ENCODE peak calls at places on chromosome 11, in four cellular contexts. K is CD4-positive, CD25-positive, alpha-beta regulatory T cell; Q is mesendoderm; G is substantia nigra. W is an unnamed sample.

GRCh38 chr11:60777106-60777505 is 8.0 kb upstream of the MS4A10 start:
- DNase-seq in K (no peak), Q (no peak), G (no peak), W (no peak)

GRCh38 chr11:12240669-12241068 is 130.3 kb downstream of the MICAL2 start:
- DNase-seq in K (no peak), Q (no peak), G (no peak), W (no peak)

GRCh38 chr11:109590782-109591181 is 168.8 kb downstream of the C11orf87 start:
- DNase-seq in K (no peak), Q (no peak), G (no peak), W (no peak)

GRCh38 chr11:8698379-8698851 is 15.8 kb downstream of the RPL27A start:
- DNase-seq in K (no peak), Q (peak), G (no peak), W (no peak)

GRCh38 chr11:1150769-1151365 is 6.9 kb upstream of the MUC5AC start:
- DNase-seq in K (no peak), Q (no peak), G (no peak), W (no peak)

GRCh38 chr11:78350101-78350645 is 67.4 kb downstream of the GAB2 start:
- DNase-seq in K (no peak), Q (peak), G (no peak), W (no peak)

GRCh38 chr11:27171391-27171790 is 130.8 kb downstream of the BBOX1 start:
- DNase-seq in K (no peak), Q (peak), G (no peak), W (no peak)

GRCh38 chr11:28836285-28837081 is 728.3 kb downstream of the METTL15 start:
- DNase-seq in K (no peak), Q (peak), G (no peak), W (no peak)

GRCh38 chr11:88886796-88887195 is 179.0 kb downstream of the GRM5 start:
- DNase-seq in K (peak), Q (peak), G (no peak), W (no peak)

GRCh38 chr11:47918882-47919495 is 61.4 kb upstream of the PTPRJ start:
- DNase-seq in K (no peak), Q (peak), G (no peak), W (no peak)

GRCh38 chr11:129932385-129933067 is 37.1 kb upstream of the NFRKB start:
- DNase-seq in K (no peak), Q (no peak), G (no peak), W (no peak)

GRCh38 chr11:17343907-17344306 is 7.7 kb upstream of the NCR3LG1 start:
- DNase-seq in K (no peak), Q (peak), G (no peak), W (no peak)

GRCh38 chr11:74699615-74700396 is 31.4 kb downstream of the CHRDL2 start:
- DNase-seq in K (no peak), Q (no peak), G (no peak), W (no peak)

GRCh38 chr11:70146309-70146708 is 56.8 kb upstream of the FADD start:
- DNase-seq in K (no peak), Q (no peak), G (no peak), W (no peak)

GRCh38 chr11:34426766-34427170 is 12.0 kb upstream of the CAT start:
- DNase-seq in K (no peak), Q (no peak), G (no peak), W (no peak)

GRCh38 chr11:69049490-69049867 is 747 bp downstream of the TPCN2 start:
- DNase-seq in K (peak), Q (no peak), G (no peak), W (no peak)

GRCh38 chr11:128694618-128695481 is 978 bp downstream of the FLI1 start:
- DNase-seq in K (no peak), Q (peak), G (no peak), W (no peak)

DNA sequence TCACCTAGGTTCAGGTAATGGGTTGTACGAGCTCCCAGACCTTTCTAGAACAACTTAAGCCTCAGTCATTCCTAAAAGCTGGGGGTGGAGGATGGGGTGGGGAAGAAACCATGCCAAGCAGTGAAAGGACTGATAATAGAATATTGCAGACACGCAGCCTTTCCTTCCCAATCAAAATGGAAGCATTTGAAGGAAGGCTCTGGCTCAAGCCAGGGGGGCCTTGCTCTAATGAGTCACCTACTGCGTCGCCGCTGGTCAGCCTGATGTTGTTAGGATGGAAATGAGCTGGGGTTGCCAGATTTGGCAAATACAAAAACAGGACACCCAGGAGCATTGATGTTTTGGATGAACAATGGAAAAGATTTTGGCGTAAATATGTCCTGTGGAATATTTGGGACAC is 6.2 kb downstream of the SYT12 start:
- DNase-seq in K (no peak), Q (no peak), G (no peak), W (no peak)
- H3K27ac ChIP-seq in K (no peak), Q (no peak), G (no peak), W (no peak)

DNA sequence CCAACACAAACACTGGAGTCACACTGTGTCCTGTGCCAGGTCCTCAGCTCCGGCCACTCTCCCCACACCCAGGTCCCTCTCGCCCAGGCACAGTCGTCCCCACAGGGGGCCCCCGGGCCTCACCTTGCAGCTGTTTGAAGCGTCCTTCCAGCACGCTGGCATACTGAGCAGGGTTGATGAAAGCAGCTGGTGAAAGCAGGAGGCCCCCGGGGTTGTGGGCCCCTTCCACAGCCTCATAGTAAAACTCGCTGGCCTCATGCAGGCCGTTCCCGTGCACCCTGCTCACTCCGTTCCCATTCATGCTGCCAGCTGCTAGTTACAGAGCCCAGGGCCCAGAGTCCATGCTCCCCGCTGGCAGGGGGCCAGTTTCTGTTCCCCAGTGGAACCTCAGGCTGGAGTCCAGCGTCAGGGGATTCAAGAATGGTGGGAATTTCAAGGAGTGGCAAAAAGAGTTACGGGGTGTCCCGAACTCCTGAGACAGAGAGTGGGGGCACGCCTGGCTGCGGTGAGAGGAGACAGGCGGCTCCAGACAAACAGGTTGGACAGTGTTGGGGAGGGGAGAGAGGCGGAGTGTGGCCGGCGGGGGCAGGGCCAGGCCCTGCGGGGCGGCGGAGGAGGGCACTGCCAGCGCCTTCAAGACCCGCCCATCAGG is 10.6 kb downstream of the SPTBN2 start:
- DNase-seq in K (no peak), Q (no peak), G (no peak), W (no peak)
- H3K27ac ChIP-seq in K (no peak), Q (no peak), G (no peak), W (no peak)

GRCh38 chr11:45400594-45400993 is 114.5 kb upstream of the SYT13 start:
- DNase-seq in K (no peak), Q (no peak), G (no peak), W (no peak)
- H3K27ac ChIP-seq in K (no peak), Q (no peak), G (no peak), W (no peak)

DNA sequence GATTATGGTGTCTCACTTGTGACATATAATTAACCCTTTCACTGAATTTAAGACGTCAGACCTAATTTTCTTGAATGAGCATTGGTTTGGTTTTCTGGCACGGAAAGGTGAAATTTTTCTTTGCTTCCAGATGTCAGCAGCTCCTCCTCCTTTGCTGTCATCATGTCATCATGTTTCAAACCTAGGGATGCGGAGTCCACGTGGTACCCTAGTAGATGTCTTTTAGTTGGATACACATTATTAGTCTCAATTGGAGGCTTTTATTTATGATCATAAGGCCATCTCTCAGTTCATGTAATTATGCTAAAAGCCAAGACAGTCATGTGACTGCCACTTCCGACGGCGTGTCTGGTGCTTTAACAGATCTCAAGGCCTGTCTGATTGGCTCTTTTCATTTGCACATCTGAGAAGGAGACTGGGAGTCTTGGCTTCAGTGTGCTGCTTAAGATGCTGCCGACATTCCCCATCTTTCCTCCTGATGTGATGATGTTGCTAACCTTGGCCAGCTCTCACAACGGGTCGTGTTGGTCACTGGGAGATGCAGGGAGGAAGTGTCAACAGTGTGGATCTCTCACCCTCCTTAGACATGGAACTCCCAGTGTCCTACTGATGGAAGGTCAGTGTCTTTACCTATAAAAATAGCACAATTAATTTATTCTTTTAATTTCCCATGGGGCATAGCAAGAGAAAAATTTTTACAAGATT is 134.2 kb downstream of the HIPK3 start:
- DNase-seq in K (no peak), Q (no peak), G (no peak), W (no peak)
- H3K27ac ChIP-seq in K (no peak), Q (no peak), G (no peak), W (no peak)

GRCh38 chr11:5639953-5640352 is 15.2 kb downstream of the TRIM34 start:
- DNase-seq in K (no peak), Q (no peak), G (no peak), W (no peak)
- H3K27ac ChIP-seq in K (no peak), Q (no peak), G (no peak), W (no peak)

GRCh38 chr11:13347901-13348300 is 70.3 kb downstream of the BMAL1 start:
- DNase-seq in K (no peak), Q (no peak), G (no peak), W (no peak)

GRCh38 chr11:13343931-13344717 is 66.5 kb downstream of the BMAL1 start:
- DNase-seq in K (peak), Q (peak), G (peak), W (peak)

GRCh38 chr11:13343067-13343466 is 65.5 kb downstream of the BMAL1 start:
- DNase-seq in K (no peak), Q (no peak), G (no peak), W (no peak)

GRCh38 chr11:13346470-13346869 is 68.9 kb downstream of the BMAL1 start:
- DNase-seq in K (no peak), Q (no peak), G (no peak), W (no peak)

DNA sequence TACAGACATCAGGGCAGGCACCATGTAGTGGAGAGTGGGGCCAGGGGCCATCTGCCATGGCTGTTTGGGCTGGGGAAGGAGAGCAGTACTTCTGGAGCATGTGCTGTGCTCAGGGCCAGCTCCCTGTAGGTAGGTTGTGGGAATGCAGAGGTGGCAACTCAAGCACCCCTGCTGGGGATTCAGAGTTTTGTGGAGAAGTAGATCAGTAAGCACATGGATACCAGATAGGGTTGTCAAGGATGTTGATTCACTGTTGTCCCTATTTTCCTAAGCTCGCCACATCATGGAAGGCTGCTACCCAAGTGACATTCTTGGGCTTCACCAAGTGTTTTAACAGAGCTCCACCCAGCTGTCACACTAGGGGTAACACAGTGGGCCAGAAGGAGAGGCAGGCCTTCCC is 67.2 kb downstream of the BMAL1 start:
- DNase-seq in K (no peak), Q (peak), G (no peak), W (no peak)
- H3K27ac ChIP-seq in K (no peak), Q (no peak), G (no peak), W (no peak)

GRCh38 chr11:72764503-72764902 is 12.3 kb upstream of the ARAP1 start:
- DNase-seq in K (no peak), Q (peak), G (no peak), W (no peak)
- H3K27ac ChIP-seq in K (no peak), Q (no peak), G (no peak), W (no peak)

GRCh38 chr11:66870131-66870530 is 13.3 kb downstream of the LRFN4 start:
- DNase-seq in K (no peak), Q (no peak), G (no peak), W (no peak)

GRCh38 chr11:66869471-66869870 is 12.6 kb downstream of the LRFN4 start:
- DNase-seq in K (no peak), Q (no peak), G (no peak), W (no peak)

GRCh38 chr11:66868082-66868725 is 11.3 kb downstream of the LRFN4 start:
- DNase-seq in K (no peak), Q (no peak), G (no peak), W (no peak)

GRCh38 chr11:66867425-66868040 is 10.7 kb downstream of the LRFN4 start:
- DNase-seq in K (no peak), Q (peak), G (no peak), W (no peak)

DNA sequence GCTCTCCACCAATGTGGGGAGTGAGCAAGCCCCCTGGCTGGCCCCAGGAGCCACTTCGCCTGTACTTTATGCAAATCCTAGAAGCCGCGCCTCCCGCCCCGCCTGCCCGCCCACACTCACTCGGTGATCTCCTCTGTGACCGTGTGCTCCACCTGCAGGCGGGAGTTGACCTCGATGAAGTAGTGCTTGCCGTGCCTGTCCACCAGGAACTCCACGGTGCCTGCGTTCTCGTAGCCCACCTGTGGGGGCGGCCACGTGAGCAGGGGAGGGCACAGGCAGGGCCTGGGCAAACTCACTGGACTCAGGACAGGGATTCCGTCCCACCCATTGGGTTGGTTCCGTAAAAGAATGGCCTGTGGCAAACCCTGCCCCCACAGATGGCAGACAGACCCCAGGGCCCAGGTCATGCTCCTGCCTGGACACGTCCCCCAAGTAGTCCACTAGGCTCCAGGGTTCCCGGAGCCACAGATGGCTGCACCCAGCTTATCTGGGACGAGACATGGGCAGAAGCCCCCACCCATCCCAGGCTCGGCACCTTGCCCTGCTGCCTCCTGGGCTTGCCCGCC is 11.9 kb downstream of the LRFN4 start:
- DNase-seq in K (peak), Q (peak), G (no peak), W (no peak)
- H3K27ac ChIP-seq in K (no peak), Q (no peak), G (no peak), W (no peak)

W was measured in caudate nucleus.